ENCODE peak calls at places on chromosomes 3 and 15, in five cellular contexts. J is right atrium auricular region; M is CD4-positive, alpha-beta memory T cell; Q is A549; C is uterus. U is an unnamed sample. For H3K4me1, the result is how much of the 10 kb centered on the place peaks cover.

GRCh38 chr3:101676219-101676764 is 640 bp downstream of the ZBTB11 start:
- DNase-seq in Q (peak), J (peak), C (peak), M (peak), U (peak)

GRCh38 chr3:189721873-189722665 is 90.9 kb downstream of the TP63 start:
- DNase-seq in C (no peak), Q (no peak), M (no peak), J (no peak), U (no peak)

GRCh38 chr3:119034256-119035013 is at the start of gene IGSF11:
- DNase-seq in Q (peak), C (peak), M (peak), J (no peak), U (peak)

GRCh38 chr3:164222200-164222599 is 856.1 kb downstream of the SI start:
- DNase-seq in Q (no peak), C (no peak), J (no peak), M (no peak), U (no peak)

GRCh38 chr3:142897807-142898206 is 8.9 kb upstream of the PCOLCE2 start:
- DNase-seq in J (no peak), M (no peak), C (no peak), Q (no peak), U (no peak)

GRCh38 chr3:113096158-113096893 is 105.5 kb downstream of the GTPBP8 start:
- DNase-seq in C (no peak), J (no peak), M (no peak), Q (no peak), U (no peak)

GRCh38 chr3:141469712-141470111 is 17.1 kb upstream of the RASA2 start:
- DNase-seq in Q (no peak), M (no peak), C (no peak), J (no peak), U (no peak)

GRCh38 chr3:126501736-126502135 is 15.8 kb downstream of the UROC1 start:
- DNase-seq in J (no peak), C (no peak), M (no peak), Q (no peak), U (no peak)

GRCh38 chr3:41893977-41894376 is 67.9 kb downstream of the ULK4 start:
- DNase-seq in J (no peak), C (no peak), M (peak), Q (peak), U (no peak)

GRCh38 chr15:101167791-101168462 is 83.9 kb downstream of the CHSY1 start:
- DNase-seq in C (peak), Q (no peak), J (peak), M (peak), U (peak)

GRCh38 chr3:171788546-171789351 is 21.5 kb downstream of the PLD1 start:
- DNase-seq in C (no peak), M (no peak), Q (no peak), J (no peak), U (no peak)

GRCh38 chr3:81650187-81650586 is 111.3 kb downstream of the GBE1 start:
- DNase-seq in Q (no peak), J (no peak), M (no peak), C (no peak), U (no peak)

GRCh38 chr3:87128006-87128405 is 99.1 kb upstream of the CHMP2B start:
- DNase-seq in Q (no peak), M (no peak), J (no peak), C (no peak), U (no peak)

GRCh38 chr3:33537135-33537534 is 96.9 kb upstream of the UBP1 start:
- DNase-seq in J (no peak), M (no peak), Q (no peak), C (no peak), U (no peak)

GRCh38 chr3:192817053-192817452 is 89.7 kb upstream of the FGF12 start:
- DNase-seq in M (no peak), J (no peak), C (no peak), Q (no peak), U (no peak)

GRCh38 chr15:83285979-83286553 is 1.6 kb upstream of the BNC1 start:
- DNase-seq in C (no peak), Q (peak), J (no peak), M (no peak), U (no peak)

GRCh38 chr3:121467085-121467484 is 78.7 kb downstream of the POLQ start:
- DNase-seq in C (no peak), M (no peak), Q (no peak), J (no peak), U (no peak)

GRCh38 chr3:45167011-45167911 is 21.1 kb upstream of the CDCP1 start:
- DNase-seq in M (peak), Q (peak), J (peak), C (peak), U (peak)

GRCh38 chr15:89167267-89168176 is 53.9 kb downstream of the RLBP1 start:
- DNase-seq in M (no peak), C (no peak), Q (peak), J (peak), U (peak)

GRCh38 chr15:32643907-32644445 is 2.5 kb downstream of the SCG5 start:
- DNase-seq in C (no peak), Q (no peak), J (no peak), M (no peak), U (no peak)

GRCh38 chr3:31533169-31533870 is 595 bp downstream of the STT3B start:
- DNase-seq in C (peak), Q (peak), M (peak), J (no peak), U (peak)

GRCh38 chr15:85482896-85483295 is 102.5 kb downstream of the AKAP13 start:
- DNase-seq in Q (no peak), M (no peak), C (no peak), J (no peak), U (no peak)

GRCh38 chr3:184262166-184262926 is 993 bp upstream of the CAMK2N2 start:
- DNase-seq in J (no peak), Q (no peak), C (no peak), M (no peak), U (no peak)

GRCh38 chr3:52039846-52040245 is 16.5 kb downstream of the DUSP7 start:
- DNase-seq in M (no peak), J (peak), C (no peak), Q (no peak), U (peak)

GRCh38 chr15:74794970-74795349 is 13.1 kb downstream of the CSK start:
- DNase-seq in Q (no peak), C (no peak), J (no peak), M (no peak), U (no peak)

GRCh38 chr3:123286308-123287023 is 84.7 kb downstream of the SEC22A start:
- DNase-seq in J (peak), C (no peak), Q (peak), M (peak), U (no peak)

GRCh38 chr3:64460877-64461276 is 226.9 kb downstream of the ADAMTS9 start:
- DNase-seq in J (no peak), M (no peak), Q (no peak), C (no peak), U (no peak)

GRCh38 chr3:72288955-72289707 is 504.2 kb upstream of the PROK2 start:
- DNase-seq in M (no peak), Q (no peak), C (peak), J (no peak), U (peak)

GRCh38 chr15:73570355-73571032 is 62.7 kb downstream of the NPTN start:
- DNase-seq in M (no peak), C (no peak), J (no peak), Q (no peak), U (no peak)

GRCh38 chr3:105775368-105775767 is 93.4 kb downstream of the CBLB start:
- DNase-seq in C (no peak), M (no peak), J (no peak), Q (no peak), U (no peak)

GRCh38 chr3:105781871-105782270 is 86.9 kb downstream of the CBLB start:
- DNase-seq in J (no peak), M (no peak), Q (no peak), C (no peak), U (no peak)

GRCh38 chr3:105774444-105775180 is 94.2 kb downstream of the CBLB start:
- DNase-seq in Q (no peak), J (no peak), M (no peak), C (no peak), U (no peak)

GRCh38 chr3:105783631-105784030 is 85.2 kb downstream of the CBLB start:
- DNase-seq in M (no peak), C (no peak), J (no peak), Q (no peak), U (no peak)

DNA sequence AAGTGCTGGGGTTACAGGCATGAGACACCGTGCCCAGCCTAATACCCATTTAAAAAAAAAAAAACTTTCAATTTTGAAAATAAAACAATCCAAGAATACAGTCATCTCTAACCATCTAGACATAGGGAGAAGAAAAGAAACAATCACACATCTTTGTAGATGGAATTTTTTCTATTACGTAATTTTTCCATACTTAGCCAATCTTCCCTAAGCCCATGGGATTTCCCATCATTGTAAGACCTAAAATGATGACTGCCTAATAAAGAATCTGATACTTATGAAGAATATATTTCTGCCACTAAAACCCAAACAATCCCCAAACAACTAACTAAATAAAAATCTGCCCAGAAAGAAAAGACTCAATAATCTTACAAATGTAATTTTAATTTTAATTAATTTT is 88.7 kb downstream of the CBLB start:
- DNase-seq in Q (no peak), C (no peak), J (no peak), M (no peak), U (no peak)
- H3K4me1 ChIP-seq in Q (under half), C (under half), J (under half), M (half or more), U (under half)

DNA sequence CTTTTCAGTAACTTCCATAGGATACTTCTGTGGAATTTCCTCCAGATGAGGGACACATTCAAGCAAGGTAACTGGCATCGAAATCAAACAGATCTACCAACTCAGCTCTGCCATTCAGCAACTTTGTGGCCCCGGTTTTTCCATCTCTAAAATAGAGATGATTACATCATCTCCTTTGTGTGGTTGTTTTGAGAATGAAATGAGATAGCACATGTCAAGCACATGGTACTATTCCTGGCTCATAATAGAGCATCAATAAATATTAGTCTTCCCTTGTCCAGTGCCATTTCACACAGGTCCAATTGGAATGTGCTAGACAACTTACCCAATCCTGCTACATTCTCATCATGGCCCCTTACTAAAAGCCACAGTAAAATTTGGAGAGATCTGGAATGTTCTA is 24.2 kb upstream of the TM4SF4 start:
- DNase-seq in J (no peak), M (no peak), Q (no peak), C (no peak), U (no peak)
- H3K4me1 ChIP-seq in J (under half), M (under half), Q (under half), C (under half), U (under half)

GRCh38 chr3:4978259-4978965 is 825 bp upstream of the BHLHE40 start:
- DNase-seq in J (peak), M (peak), C (peak), Q (peak), U (peak)

GRCh38 chr3:4979401-4980228 is at the start of gene BHLHE40:
- DNase-seq in Q (no peak), J (no peak), C (no peak), M (no peak), U (no peak)

GRCh38 chr3:4977889-4978258 is 1.4 kb upstream of the BHLHE40 start:
- DNase-seq in M (peak), Q (no peak), J (no peak), C (no peak), U (no peak)

GRCh38 chr3:4980229-4981159 is 1.3 kb downstream of the BHLHE40 start:
- DNase-seq in Q (peak), J (peak), M (peak), C (peak), U (peak)

GRCh38 chr3:4978966-4979400 is 254 bp upstream of the BHLHE40 start:
- DNase-seq in J (peak), M (peak), C (peak), Q (peak), U (peak)
- H3K4me1 ChIP-seq in J (half or more), M (half or more), C (under half), Q (under half), U (under half)

DNA sequence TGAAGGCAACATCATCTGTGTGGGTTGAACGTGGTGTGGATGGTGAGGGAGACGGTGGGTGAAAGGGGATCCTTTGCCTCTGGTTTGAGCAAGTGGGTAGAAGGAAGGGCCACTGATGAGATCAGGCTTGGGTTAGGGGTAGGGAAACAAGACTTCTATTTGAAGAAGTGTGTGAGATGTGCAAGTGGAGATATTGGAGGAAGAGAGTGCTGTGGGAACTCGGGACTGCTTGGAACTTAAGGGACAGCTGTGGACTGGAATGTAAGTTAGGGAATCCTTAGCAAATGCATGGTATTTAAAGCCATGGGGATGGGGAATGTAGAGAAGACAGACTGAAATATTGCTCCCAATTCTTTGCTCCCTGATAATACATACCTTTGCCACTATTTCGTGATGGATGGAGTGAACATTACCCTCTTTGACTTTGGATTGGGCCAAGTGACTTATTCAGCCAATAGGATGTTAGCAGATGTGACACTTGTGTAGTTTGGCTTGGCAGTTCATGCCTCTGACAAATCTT is 30.2 kb upstream of the AMOTL2 start:
- DNase-seq in J (no peak), M (no peak), C (no peak), Q (no peak), U (no peak)
- H3K4me1 ChIP-seq in J (under half), M (under half), C (under half), Q (under half), U (under half)

GRCh38 chr3:61718565-61718964 is 157.2 kb downstream of the PTPRG start:
- DNase-seq in Q (no peak), M (no peak), C (no peak), J (no peak), U (no peak)
- H3K4me1 ChIP-seq in Q (under half), M (under half), C (under half), J (under half), U (under half)

DNA sequence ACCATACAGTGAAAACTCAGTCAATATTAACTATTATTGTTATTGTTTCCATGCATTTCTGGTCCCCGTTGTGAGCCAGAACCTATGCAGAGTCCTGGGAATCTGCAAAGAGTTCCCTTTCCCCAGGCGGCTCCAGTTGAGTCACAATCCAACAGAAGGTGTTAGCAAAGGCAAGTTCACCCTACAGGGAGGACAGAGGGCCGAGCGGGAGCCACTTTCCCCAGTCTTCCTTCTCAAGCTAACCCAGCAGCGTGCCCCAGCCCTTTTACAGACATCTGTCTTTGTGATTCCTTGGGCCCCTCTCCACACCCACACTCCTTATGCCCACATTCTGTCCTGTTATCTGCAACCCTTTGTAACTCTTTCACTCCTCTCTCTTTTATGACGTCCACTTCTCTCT is 13.1 kb upstream of the LTF start:
- DNase-seq in M (no peak), C (no peak), J (peak), Q (no peak), U (no peak)
- H3K4me1 ChIP-seq in M (under half), C (under half), J (under half), Q (under half), U (under half)

GRCh38 chr3:194098036-194098871 is 37.7 kb upstream of the HES1 start:
- DNase-seq in Q (no peak), J (no peak), M (no peak), C (no peak), U (no peak)
- H3K4me1 ChIP-seq in Q (under half), J (under half), M (under half), C (under half), U (under half)